ENCODE peak calls at places on chromosomes 3 and 15, in nine cellular contexts. Q is activated CD8-positive, alpha-beta memory T cell treated with anti-CD3 and anti-CD28 coated beads, Interleukin-2, amount 50 U/mL, for 4 hours; Z is uterus; F is HEK293T; A is RWPE1; S is effector CD4-positive, alpha-beta T cell; G is HAP-1; P is tibial artery; E is tibial nerve. X is an unnamed sample.

GRCh38 chr15:92495468-92495867 is 101.8 kb downstream of the ST8SIA2 start:
- DNase-seq in Q (no peak), Z (no peak), F (no peak), A (no peak), S (no peak), G (no peak), P (no peak), E (no peak), X (no peak)

GRCh38 chr3:189309400-189309975 is 137.7 kb downstream of the TPRG1 start:
- DNase-seq in Q (no peak), Z (no peak), F (no peak), A (peak), S (no peak), G (no peak), P (no peak), E (no peak), X (no peak)

GRCh38 chr3:33826688-33827087 is 28.3 kb downstream of the PDCD6IP start:
- DNase-seq in Q (no peak), Z (no peak), F (no peak), A (no peak), S (no peak), G (no peak), P (no peak), E (no peak), X (no peak)

GRCh38 chr3:100205161-100205560 is 55.6 kb upstream of the TBC1D23 start:
- DNase-seq in Q (no peak), Z (no peak), F (no peak), A (no peak), S (no peak), G (no peak), P (no peak), E (no peak), X (no peak)

GRCh38 chr3:197475514-197475913 is 80.3 kb downstream of the BDH1 start:
- DNase-seq in Q (no peak), Z (no peak), F (no peak), A (no peak), S (no peak), G (no peak), P (no peak), E (no peak), X (no peak)

GRCh38 chr3:58899159-58899952 is 150.5 kb downstream of the CFAP20DC start:
- DNase-seq in Q (peak), Z (peak), F (no peak), A (peak), S (no peak), G (no peak), P (peak), E (no peak), X (no peak)

GRCh38 chr3:181756645-181757044 is 44.9 kb downstream of the SOX2 start:
- DNase-seq in Q (no peak), Z (no peak), F (no peak), A (no peak), S (no peak), G (no peak), P (no peak), E (no peak), X (no peak)

GRCh38 chr3:18988619-18989229 is 159.6 kb upstream of the KCNH8 start:
- DNase-seq in Q (no peak), Z (no peak), F (peak), A (no peak), S (no peak), G (peak), P (no peak), E (no peak), X (no peak)

GRCh38 chr3:193391902-193392301 is 13.3 kb upstream of the ATP13A5 start:
- DNase-seq in Q (no peak), Z (no peak), F (no peak), A (peak), S (no peak), G (peak), P (no peak), E (no peak), X (no peak)

GRCh38 chr3:143301502-143301901 is 181.9 kb downstream of the CHST2 start:
- DNase-seq in Q (no peak), Z (no peak), F (no peak), A (no peak), S (no peak), G (no peak), P (no peak), E (no peak), X (no peak)

X was measured in naive thymus-derived CD8-positive, alpha-beta T cell.